ENCODE peak calls at places on chromosomes 12 and 14, in four cellular contexts. G is CD8-positive, alpha-beta T cell; I is activated B cell treated with CpG ODN at 0.5 μM for 24 hours; C is HCT116. A is an unnamed sample.

GRCh38 chr14:100523536-100524025 is 63.6 kb downstream of the BEGAIN start:
- DNase-seq in I (no peak), C (no peak), G (peak; percentile 35), A (no peak)

GRCh38 chr12:122336015-122336946 is 70.0 kb upstream of the VPS33A start:
- DNase-seq in C (peak; percentile 10), I (no peak), G (peak; percentile 61), A (no peak)

GRCh38 chr14:51860836-51861583 is 598 bp downstream of the GNG2 start:
- DNase-seq in I (no peak), G (no peak), C (no peak), A (no peak)

GRCh38 chr12:79217306-79217705 is 352.7 kb downstream of the SYT1 start:
- DNase-seq in I (no peak), G (no peak), C (no peak), A (no peak)

GRCh38 chr12:57621497-57622292 is 10.5 kb downstream of the ARHGEF25 start:
- DNase-seq in I (peak; percentile 64), G (peak; percentile 80), C (peak; percentile 15), A (no peak)

GRCh38 chr12:78060186-78060585 is 229.5 kb downstream of the NAV3 start:
- DNase-seq in G (no peak), I (no peak), C (no peak), A (no peak)

GRCh38 chr12:88371416-88372183 is 208.7 kb downstream of the KITLG start:
- DNase-seq in G (no peak), I (no peak), C (no peak), A (no peak)

GRCh38 chr12:48956279-48957140 is 777 bp downstream of the ARF3 start:
- DNase-seq in G (no peak), I (no peak), C (peak; percentile 93), A (no peak)

GRCh38 chr14:95507174-95507573 is 9.3 kb downstream of the SYNE3 start:
- DNase-seq in C (no peak), I (no peak), G (no peak), A (peak; percentile 81)

GRCh38 chr12:53995311-53996187 is 4.4 kb upstream of the HOXC9 start:
- DNase-seq in I (no peak), C (no peak), G (no peak), A (no peak)

GRCh38 chr14:34103176-34103575 is 152.3 kb upstream of the EGLN3 start:
- DNase-seq in G (no peak), I (no peak), C (no peak), A (no peak)

GRCh38 chr12:11170810-11171144 is 217 bp upstream of the SMIM10L1 start:
- DNase-seq in G (no peak), I (no peak), C (no peak), A (no peak)

GRCh38 chr12:1769809-1770494 is 50.4 kb upstream of the LRTM2 start:
- DNase-seq in I (no peak), C (no peak), G (no peak), A (no peak)

GRCh38 chr12:131793623-131794022 is 34.6 kb upstream of the MMP17 start:
- DNase-seq in I (no peak), G (no peak), C (no peak), A (no peak)

GRCh38 chr14:61459229-61459628 is 137.8 kb downstream of the PRKCH start:
- DNase-seq in C (no peak), I (no peak), G (peak; percentile 45), A (no peak)

GRCh38 chr14:70885343-70886014 is 21.8 kb upstream of the PCNX1 start:
- DNase-seq in G (no peak), C (no peak), I (no peak), A (no peak)

GRCh38 chr12:81723361-81723760 is 35.8 kb downstream of the PPFIA2 start:
- DNase-seq in C (no peak), G (no peak), I (no peak), A (no peak)

GRCh38 chr12:38823743-38824142 is 81.6 kb downstream of the CPNE8 start:
- DNase-seq in I (no peak), G (no peak), C (no peak), A (no peak)

GRCh38 chr12:48857278-48857994 is 5.5 kb upstream of the DDX23 start:
- DNase-seq in G (no peak), I (no peak), C (no peak), A (no peak)

GRCh38 chr14:49550284-49551184 is 35.6 kb downstream of the RPS29 start:
- DNase-seq in G (no peak), C (peak; percentile 8), I (no peak), A (no peak)

GRCh38 chr14:92649066-92649465 is 99.4 kb downstream of the LGMN start:
- DNase-seq in I (no peak), G (no peak), C (no peak), A (no peak)

GRCh38 chr14:69153848-69154208 is 909 bp upstream of the DCAF5 start:
- DNase-seq in G (no peak), C (no peak), I (no peak), A (no peak)

GRCh38 chr14:33950320-33951182 is at the start of gene EGLN3:
- DNase-seq in G (peak; percentile 56), C (peak; percentile 68), I (peak; percentile 32), A (peak; percentile 52)

GRCh38 chr12:92561543-92561899 is 141.3 kb upstream of the PLEKHG7 start:
- DNase-seq in C (no peak), G (no peak), I (no peak), A (no peak)

GRCh38 chr12:54026640-54027441 is 1.4 kb upstream of the HOXC6 start:
- DNase-seq in I (no peak), C (no peak), G (no peak), A (no peak)

GRCh38 chr14:24353551-24354529 is 14.0 kb upstream of the RIPK3 start:
- DNase-seq in I (no peak), G (no peak), C (no peak), A (no peak)

GRCh38 chr12:13103391-13104033 is at the start of gene GSG1:
- DNase-seq in C (no peak), I (no peak), G (no peak), A (peak; percentile 54)

GRCh38 chr12:92604786-92605185 is 98.0 kb upstream of the PLEKHG7 start:
- DNase-seq in G (no peak), C (no peak), I (no peak), A (no peak)

GRCh38 chr12:76085159-76085868 is 829 bp upstream of the NAP1L1 start:
- DNase-seq in I (no peak), G (no peak), C (no peak), A (no peak)

GRCh38 chr12:67645571-67645970 is 3.0 kb upstream of the DYRK2 start:
- DNase-seq in I (no peak), G (no peak), C (no peak), A (no peak)

GRCh38 chr14:73463411-73463810 is 5.1 kb upstream of the NUMB start:
- DNase-seq in C (no peak), I (no peak), G (no peak), A (peak; percentile 91)

GRCh38 chr14:70672328-70672675 is 30.6 kb downstream of the TTC9 start:
- DNase-seq in I (no peak), G (no peak), C (no peak), A (no peak)

GRCh38 chr14:52043690-52044089 is 25.2 kb downstream of the NID2 start:
- DNase-seq in G (peak; percentile 61), C (peak; percentile 50), I (no peak), A (no peak)

GRCh38 chr14:90940318-90940962 is 120.0 kb downstream of the RPS6KA5 start:
- DNase-seq in C (no peak), G (no peak), I (no peak), A (no peak)

GRCh38 chr12:131057722-131058515 is 104.2 kb downstream of the ADGRD1 start:
- DNase-seq in G (no peak), I (no peak), C (no peak), A (no peak)

GRCh38 chr12:82758743-82759142 is 72.0 kb downstream of the TMTC2 start:
- DNase-seq in C (no peak), I (no peak), G (no peak), A (no peak)
- TF ChIP-seq CTCF in C (no peak), I (no peak), G (no peak), A (no peak)

DNA sequence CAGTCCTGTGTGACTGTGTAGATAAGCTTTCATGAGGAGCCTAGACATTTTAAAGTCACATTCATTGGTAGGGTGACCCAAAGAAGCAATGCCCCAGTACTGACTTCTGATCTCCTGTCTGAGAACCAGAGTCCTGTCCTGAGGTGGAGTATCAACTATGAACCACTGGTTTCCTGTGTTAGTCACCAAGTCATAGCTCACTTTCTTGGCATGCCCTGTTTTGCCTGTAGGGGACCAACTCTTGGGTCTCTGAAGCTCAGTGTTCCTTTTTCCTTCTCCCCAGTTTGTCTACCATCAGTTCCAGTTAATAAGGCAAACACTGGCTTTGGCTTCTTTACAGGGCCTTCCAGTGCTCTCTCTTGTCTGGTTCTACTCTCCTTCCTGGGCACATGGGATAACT is 97.4 kb downstream of the C12orf75 start:
- DNase-seq in I (no peak), G (no peak), C (no peak), A (no peak)
- TF ChIP-seq CTCF in I (no peak), G (no peak), C (peak; percentile 30), A (no peak)

GRCh38 chr12:108770269-108770829 is 39.0 kb upstream of the CORO1C start:
- DNase-seq in I (no peak), C (no peak), G (no peak), A (no peak)
- TF ChIP-seq CTCF in I (no peak), C (peak; percentile 7), G (no peak), A (no peak)

DNA sequence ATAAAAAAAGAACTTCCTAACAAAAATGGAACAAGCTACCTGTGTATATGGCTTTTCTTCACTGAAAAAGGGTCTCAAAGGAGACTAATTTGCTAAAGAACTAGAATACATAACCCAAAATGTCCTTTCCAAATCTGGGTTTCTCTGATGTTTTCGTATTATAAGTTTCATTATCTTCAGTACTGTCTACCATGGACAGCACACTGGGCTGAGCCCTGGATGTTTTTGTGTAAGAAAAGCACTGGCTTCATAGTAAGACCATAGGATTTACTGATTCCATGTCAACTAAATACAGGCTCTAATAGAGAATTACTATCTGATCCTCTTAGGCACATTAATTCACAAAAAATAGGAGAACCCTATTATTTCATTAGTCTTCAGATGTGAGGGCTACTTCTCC is 94.3 kb upstream of the GPHB5 start:
- DNase-seq in I (no peak), G (no peak), C (no peak), A (no peak)
- TF ChIP-seq CTCF in I (no peak), G (no peak), C (no peak), A (no peak)

DNA sequence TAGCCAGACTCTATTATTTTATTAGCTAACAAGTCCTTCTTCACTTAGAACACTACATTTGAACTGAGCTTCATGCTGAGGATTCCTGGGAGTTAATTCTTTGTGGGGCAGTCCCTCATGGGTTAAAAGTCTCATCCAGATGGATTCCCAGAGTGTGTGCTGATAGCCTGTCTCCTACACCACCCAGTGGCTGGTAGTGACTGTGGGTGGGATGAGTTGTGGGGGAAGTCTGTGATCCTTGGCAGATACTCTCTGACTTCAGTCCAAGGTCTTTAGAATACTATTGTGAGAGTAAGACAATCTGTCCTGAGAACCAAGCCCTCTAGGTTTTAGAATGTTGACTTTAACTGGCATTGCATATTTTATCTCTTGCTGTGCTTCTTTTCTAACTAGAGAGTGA is 37.2 kb downstream of the AKAP6 start:
- DNase-seq in C (no peak), G (no peak), I (no peak), A (no peak)
- TF ChIP-seq CTCF in C (no peak), G (no peak), I (no peak), A (no peak)

A was measured in CD14-positive monocyte.